ENCODE peak calls at places on chromosomes 7 and 10, in nine cellular contexts. V is tibial nerve; I is effector CD4-positive, alpha-beta T cell; T is activated CD4-positive, alpha-beta T cell treated with anti-CD3 and anti-CD28 coated beads for 24 hours; O is stimulated activated naive B cell treated with anti-CD40 and anti-IgM and Interleukin-4, amounts not matched to agents 10 μg/mL and 1 μg/mL and 100 μg/mL, for 72 hours; N is upper lobe of right lung; F is CD4-positive, alpha-beta T cell; A is left cardiac atrium; Y is CD8-positive, alpha-beta memory T cell. E is an unnamed sample.

GRCh38 chr7:94578615-94579014 is 69.0 kb downstream of the CASD1 start:
- DNase-seq in O (no peak), I (no peak), A (no peak), N (no peak), F (no peak), V (no peak), T (no peak), Y (no peak), E (no peak)

GRCh38 chr7:83876593-83876992 is 227.7 kb upstream of the SEMA3E start:
- DNase-seq in I (no peak), N (no peak), F (no peak), T (no peak), A (no peak), Y (no peak), O (no peak), V (no peak), E (no peak)

GRCh38 chr7:73397521-73397934 is 36.0 kb upstream of the FZD9 start:
- DNase-seq in O (no peak), I (no peak), F (no peak), A (no peak), N (no peak), T (no peak), V (no peak), Y (no peak), E (no peak)

GRCh38 chr7:55288070-55288824 is 76.9 kb upstream of the LANCL2 start:
- DNase-seq in N (no peak), A (no peak), Y (no peak), F (no peak), T (no peak), I (no peak), O (no peak), V (no peak), E (no peak)

GRCh38 chr10:49620286-49620810 is 6.5 kb downstream of the CHAT start:
- DNase-seq in F (no peak), I (no peak), N (peak; percentile 40), O (no peak), T (no peak), A (no peak), Y (no peak), V (no peak), E (no peak)

GRCh38 chr10:80464557-80465466 is 10.7 kb downstream of the TSPAN14 start:
- DNase-seq in O (no peak), N (no peak), I (no peak), F (peak; percentile 37), Y (peak; percentile 49), V (no peak), A (no peak), T (no peak), E (no peak)

GRCh38 chr7:50335795-50336754 is 31.6 kb downstream of the IKZF1 start:
- DNase-seq in V (no peak), F (peak; percentile 86), A (no peak), Y (peak; percentile 93), I (peak; percentile 74), O (peak; percentile 71), T (peak; percentile 82), N (peak; percentile 73), E (no peak)

GRCh38 chr10:70582793-70583700 is 19.5 kb downstream of the PRF1 start:
- DNase-seq in O (no peak), Y (peak; percentile 29), I (no peak), F (no peak), T (no peak), N (peak; percentile 41), V (peak; percentile 4), A (peak; percentile 10), E (no peak)

GRCh38 chr10:70167246-70167645 is 3.1 kb downstream of the SAR1A start:
- DNase-seq in T (no peak), I (no peak), N (no peak), Y (no peak), O (no peak), F (no peak), A (no peak), V (no peak), E (no peak)

GRCh38 chr7:27423290-27423689 is 180.7 kb downstream of the EVX1 start:
- DNase-seq in A (no peak), Y (no peak), F (no peak), T (no peak), O (no peak), V (no peak), N (no peak), I (no peak), E (peak; percentile 25)

GRCh38 chr7:18175801-18176450 is 148.3 kb upstream of the PRPS1L1 start:
- DNase-seq in T (no peak), Y (no peak), N (no peak), V (no peak), A (no peak), F (no peak), I (no peak), O (no peak), E (no peak)

GRCh38 chr10:86257683-86258082 is 108.9 kb downstream of the GRID1 start:
- DNase-seq in N (no peak), F (no peak), A (no peak), V (no peak), Y (no peak), I (no peak), O (no peak), T (no peak), E (no peak)

GRCh38 chr10:79482721-79483120 is 29.6 kb upstream of the EIF5AL1 start:
- DNase-seq in T (no peak), I (no peak), A (no peak), O (no peak), F (no peak), V (no peak), Y (no peak), N (no peak), E (no peak)

GRCh38 chr7:12594122-12594897 is 23.8 kb downstream of the SCIN start:
- DNase-seq in I (no peak), N (no peak), T (no peak), Y (no peak), A (no peak), O (no peak), V (no peak), F (no peak), E (no peak)

GRCh38 chr10:69446650-69447151 is 4.6 kb upstream of the TSPAN15 start:
- DNase-seq in N (no peak), O (no peak), F (no peak), T (no peak), A (no peak), V (no peak), Y (no peak), I (no peak), E (no peak)

GRCh38 chr10:17316488-17317170 is 88.6 kb downstream of the VIM start:
- DNase-seq in A (no peak), O (no peak), F (no peak), V (no peak), N (no peak), I (no peak), Y (no peak), T (no peak), E (no peak)

GRCh38 chr7:35015346-35015859 is 21.9 kb downstream of the DPY19L1 start:
- DNase-seq in V (no peak), A (no peak), Y (no peak), I (no peak), N (no peak), F (no peak), T (no peak), O (no peak), E (no peak)

GRCh38 chr10:43224321-43224720 is 42.5 kb downstream of the RASGEF1A start:
- DNase-seq in N (no peak), I (no peak), V (no peak), T (no peak), A (no peak), F (no peak), O (no peak), Y (no peak), E (no peak)

E was measured in adrenal gland.